ENCODE peak calls at places on chromosomes 11 and 22, in ten cellular contexts. One of them, this sample, is unnamed.

GRCh38 chr11:123386746-123387510 is 43.1 kb upstream of the GRAMD1B start:
- DNase-seq in fibroblast of pulmonary artery: no peak
- DNase-seq in adipocyte: peak
- DNase-seq in neural progenitor cell: no peak
- DNase-seq in neuronal stem cell: no peak
- DNase-seq in hepatocyte: no peak
- DNase-seq in endothelial cell of umbilical vein: no peak
- DNase-seq in AG09309: peak
- DNase-seq in H7: no peak
- DNase-seq in kidney epithelial cell: no peak
- DNase-seq in this sample: no peak

GRCh38 chr11:120121336-120121735 is 16.6 kb downstream of the TRIM29 start:
- DNase-seq in AG09309: no peak
- DNase-seq in hepatocyte: peak
- DNase-seq in adipocyte: no peak
- DNase-seq in neuronal stem cell: no peak
- DNase-seq in neural progenitor cell: no peak
- DNase-seq in kidney epithelial cell: no peak
- DNase-seq in endothelial cell of umbilical vein: no peak
- DNase-seq in H7: no peak
- DNase-seq in fibroblast of pulmonary artery: no peak
- DNase-seq in this sample: no peak

GRCh38 chr11:78808903-78809302 is 234.2 kb upstream of the NARS2 start:
- DNase-seq in adipocyte: no peak
- DNase-seq in neural progenitor cell: no peak
- DNase-seq in fibroblast of pulmonary artery: no peak
- DNase-seq in endothelial cell of umbilical vein: peak
- DNase-seq in kidney epithelial cell: no peak
- DNase-seq in AG09309: no peak
- DNase-seq in neuronal stem cell: no peak
- DNase-seq in hepatocyte: no peak
- DNase-seq in H7: no peak
- DNase-seq in this sample: no peak

GRCh38 chr11:20609727-20610707 is 10.6 kb downstream of the SLC6A5 start:
- DNase-seq in kidney epithelial cell: peak
- DNase-seq in endothelial cell of umbilical vein: peak
- DNase-seq in hepatocyte: peak
- DNase-seq in fibroblast of pulmonary artery: peak
- DNase-seq in AG09309: peak
- DNase-seq in neuronal stem cell: peak
- DNase-seq in adipocyte: peak
- DNase-seq in neural progenitor cell: peak
- DNase-seq in H7: peak
- DNase-seq in this sample: no peak

GRCh38 chr22:40875111-40875510 is 13.2 kb upstream of the DNAJB7 start:
- DNase-seq in endothelial cell of umbilical vein: no peak
- DNase-seq in neuronal stem cell: no peak
- DNase-seq in AG09309: no peak
- DNase-seq in H7: no peak
- DNase-seq in hepatocyte: no peak
- DNase-seq in adipocyte: no peak
- DNase-seq in neural progenitor cell: no peak
- DNase-seq in fibroblast of pulmonary artery: no peak
- DNase-seq in kidney epithelial cell: no peak
- DNase-seq in this sample: no peak

GRCh38 chr22:46728470-46728869 is 9.6 kb downstream of the CERK start:
- DNase-seq in H7: no peak
- DNase-seq in fibroblast of pulmonary artery: no peak
- DNase-seq in endothelial cell of umbilical vein: no peak
- DNase-seq in hepatocyte: peak
- DNase-seq in neural progenitor cell: no peak
- DNase-seq in kidney epithelial cell: no peak
- DNase-seq in AG09309: no peak
- DNase-seq in neuronal stem cell: no peak
- DNase-seq in adipocyte: no peak
- DNase-seq in this sample: no peak

GRCh38 chr22:32801001-32801435 is 487 bp upstream of the TIMP3 start:
- DNase-seq in H7: no peak
- DNase-seq in neuronal stem cell: no peak
- DNase-seq in endothelial cell of umbilical vein: no peak
- DNase-seq in kidney epithelial cell: no peak
- DNase-seq in fibroblast of pulmonary artery: no peak
- DNase-seq in hepatocyte: no peak
- DNase-seq in adipocyte: peak
- DNase-seq in AG09309: no peak
- DNase-seq in neural progenitor cell: no peak
- DNase-seq in this sample: no peak

GRCh38 chr11:47652070-47652469 is 9.7 kb upstream of the MTCH2 start:
- DNase-seq in H7: no peak
- DNase-seq in neural progenitor cell: no peak
- DNase-seq in kidney epithelial cell: no peak
- DNase-seq in fibroblast of pulmonary artery: no peak
- DNase-seq in adipocyte: no peak
- DNase-seq in hepatocyte: no peak
- DNase-seq in neuronal stem cell: no peak
- DNase-seq in AG09309: no peak
- DNase-seq in endothelial cell of umbilical vein: no peak
- DNase-seq in this sample: no peak

GRCh38 chr11:12798609-12799011 is 124.4 kb downstream of the TEAD1 start:
- DNase-seq in neural progenitor cell: no peak
- DNase-seq in adipocyte: no peak
- DNase-seq in AG09309: no peak
- DNase-seq in hepatocyte: no peak
- DNase-seq in neuronal stem cell: no peak
- DNase-seq in kidney epithelial cell: no peak
- DNase-seq in endothelial cell of umbilical vein: no peak
- DNase-seq in fibroblast of pulmonary artery: no peak
- DNase-seq in H7: no peak
- DNase-seq in this sample: no peak

GRCh38 chr11:12801976-12802375 is 127.8 kb downstream of the TEAD1 start:
- DNase-seq in hepatocyte: no peak
- DNase-seq in neuronal stem cell: no peak
- DNase-seq in H7: no peak
- DNase-seq in fibroblast of pulmonary artery: no peak
- DNase-seq in AG09309: no peak
- DNase-seq in neural progenitor cell: no peak
- DNase-seq in endothelial cell of umbilical vein: no peak
- DNase-seq in adipocyte: no peak
- DNase-seq in kidney epithelial cell: no peak
- DNase-seq in this sample: no peak

GRCh38 chr11:12797996-12798395 is 123.8 kb downstream of the TEAD1 start:
- DNase-seq in fibroblast of pulmonary artery: no peak
- DNase-seq in neural progenitor cell: no peak
- DNase-seq in AG09309: no peak
- DNase-seq in kidney epithelial cell: no peak
- DNase-seq in H7: no peak
- DNase-seq in adipocyte: no peak
- DNase-seq in endothelial cell of umbilical vein: no peak
- DNase-seq in neuronal stem cell: no peak
- DNase-seq in hepatocyte: no peak
- DNase-seq in this sample: no peak

GRCh38 chr11:12799373-12799835 is 125.2 kb downstream of the TEAD1 start:
- DNase-seq in adipocyte: no peak
- DNase-seq in hepatocyte: no peak
- DNase-seq in AG09309: no peak
- DNase-seq in H7: no peak
- DNase-seq in neural progenitor cell: no peak
- DNase-seq in fibroblast of pulmonary artery: no peak
- DNase-seq in neuronal stem cell: no peak
- DNase-seq in endothelial cell of umbilical vein: peak
- DNase-seq in kidney epithelial cell: no peak
- DNase-seq in this sample: no peak

DNA sequence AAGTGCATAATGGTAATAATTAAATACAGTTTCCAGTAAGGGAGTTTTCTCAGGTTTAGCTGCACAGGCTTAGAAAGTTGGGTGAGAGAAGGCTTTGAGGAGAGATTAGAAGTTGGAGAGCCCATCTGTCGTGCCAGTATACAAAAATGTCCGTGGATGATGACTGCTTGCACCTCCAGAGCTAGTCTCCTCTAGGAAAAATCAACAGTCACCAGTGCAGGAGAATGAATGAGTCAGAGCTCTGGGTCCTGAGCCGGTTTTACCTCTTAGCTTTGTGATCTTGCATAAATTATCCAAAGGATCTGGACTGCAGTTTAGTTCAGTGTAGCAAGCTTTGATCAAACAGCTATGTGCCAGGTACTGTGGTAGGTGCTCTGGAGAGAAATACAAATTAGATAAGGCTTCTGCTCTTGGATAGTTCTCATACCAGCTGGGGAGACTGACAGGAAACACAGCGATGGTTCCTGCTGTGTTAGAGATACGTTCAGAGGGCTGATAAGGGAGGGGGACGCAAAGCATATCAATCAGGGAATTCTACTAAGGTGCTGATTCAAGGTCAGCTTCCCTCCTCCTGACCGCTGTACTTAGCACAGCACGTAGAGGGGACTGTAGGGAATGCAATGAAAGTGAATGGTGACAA is 125.9 kb downstream of the TEAD1 start:
- DNase-seq in H7: peak
- DNase-seq in hepatocyte: peak
- DNase-seq in kidney epithelial cell: peak
- DNase-seq in neural progenitor cell: no peak
- DNase-seq in AG09309: no peak
- DNase-seq in neuronal stem cell: no peak
- DNase-seq in adipocyte: peak
- DNase-seq in fibroblast of pulmonary artery: peak
- DNase-seq in endothelial cell of umbilical vein: peak
- DNase-seq in this sample: no peak
- H3K4me3 ChIP-seq in H7: no peak
- H3K4me3 ChIP-seq in hepatocyte: no peak
- H3K4me3 ChIP-seq in kidney epithelial cell: no peak
- H3K4me3 ChIP-seq in neural progenitor cell: no peak
- H3K4me3 ChIP-seq in AG09309: no peak
- H3K4me3 ChIP-seq in neuronal stem cell: no peak
- H3K4me3 ChIP-seq in adipocyte: no peak
- H3K4me3 ChIP-seq in fibroblast of pulmonary artery: no peak
- H3K4me3 ChIP-seq in endothelial cell of umbilical vein: no peak
- H3K4me3 ChIP-seq in this sample: no peak

GRCh38 chr11:62544521-62545436 is 1.8 kb downstream of the AHNAK start:
- DNase-seq in neural progenitor cell: peak
- DNase-seq in hepatocyte: peak
- DNase-seq in kidney epithelial cell: no peak
- DNase-seq in AG09309: no peak
- DNase-seq in fibroblast of pulmonary artery: no peak
- DNase-seq in adipocyte: peak
- DNase-seq in H7: peak
- DNase-seq in endothelial cell of umbilical vein: peak
- DNase-seq in neuronal stem cell: no peak
- DNase-seq in this sample: no peak
- H3K4me3 ChIP-seq in neural progenitor cell: peak
- H3K4me3 ChIP-seq in hepatocyte: peak
- H3K4me3 ChIP-seq in kidney epithelial cell: peak
- H3K4me3 ChIP-seq in AG09309: peak
- H3K4me3 ChIP-seq in fibroblast of pulmonary artery: peak
- H3K4me3 ChIP-seq in adipocyte: peak
- H3K4me3 ChIP-seq in H7: peak
- H3K4me3 ChIP-seq in endothelial cell of umbilical vein: peak
- H3K4me3 ChIP-seq in neuronal stem cell: peak
- H3K4me3 ChIP-seq in this sample: peak

DNA sequence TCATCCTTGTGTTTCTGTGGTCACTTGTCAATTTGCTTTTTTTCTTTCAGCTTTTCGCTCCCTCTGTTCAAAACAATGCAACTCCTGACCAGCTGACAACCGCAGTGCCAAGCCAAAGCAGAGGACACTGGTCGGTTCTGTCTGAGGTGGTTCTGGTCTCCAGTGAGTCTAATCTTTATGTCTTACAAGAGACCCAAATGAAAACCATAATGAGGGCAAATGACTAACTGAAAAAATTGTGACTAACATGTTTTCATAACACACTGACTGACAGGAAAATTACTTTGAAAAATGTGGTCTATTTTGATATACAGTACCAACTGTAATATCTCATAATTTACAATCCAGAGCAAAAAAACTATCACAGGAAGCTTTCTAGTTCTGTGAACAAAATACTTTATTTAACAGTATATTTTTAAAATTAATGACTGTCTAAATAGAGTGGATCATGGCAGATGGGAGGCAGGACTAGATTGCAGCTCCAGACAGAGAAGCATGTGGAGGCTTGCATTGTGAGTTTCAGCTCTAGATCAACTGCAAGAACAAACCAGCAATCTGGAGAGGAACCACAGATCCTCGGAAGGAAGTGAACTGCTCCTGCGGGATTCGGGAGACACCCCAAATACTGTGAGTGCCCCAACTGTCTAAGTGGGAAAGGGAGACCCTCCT is 311.8 kb downstream of the SBF2 start:
- DNase-seq in adipocyte: peak
- DNase-seq in neural progenitor cell: no peak
- DNase-seq in neuronal stem cell: no peak
- DNase-seq in endothelial cell of umbilical vein: peak
- DNase-seq in H7: no peak
- DNase-seq in kidney epithelial cell: no peak
- DNase-seq in fibroblast of pulmonary artery: no peak
- DNase-seq in hepatocyte: no peak
- DNase-seq in AG09309: peak
- DNase-seq in this sample: no peak
- H3K4me3 ChIP-seq in adipocyte: peak
- H3K4me3 ChIP-seq in neural progenitor cell: no peak
- H3K4me3 ChIP-seq in neuronal stem cell: no peak
- H3K4me3 ChIP-seq in endothelial cell of umbilical vein: no peak
- H3K4me3 ChIP-seq in H7: no peak
- H3K4me3 ChIP-seq in kidney epithelial cell: no peak
- H3K4me3 ChIP-seq in fibroblast of pulmonary artery: no peak
- H3K4me3 ChIP-seq in hepatocyte: no peak
- H3K4me3 ChIP-seq in AG09309: no peak
- H3K4me3 ChIP-seq in this sample: no peak

DNA sequence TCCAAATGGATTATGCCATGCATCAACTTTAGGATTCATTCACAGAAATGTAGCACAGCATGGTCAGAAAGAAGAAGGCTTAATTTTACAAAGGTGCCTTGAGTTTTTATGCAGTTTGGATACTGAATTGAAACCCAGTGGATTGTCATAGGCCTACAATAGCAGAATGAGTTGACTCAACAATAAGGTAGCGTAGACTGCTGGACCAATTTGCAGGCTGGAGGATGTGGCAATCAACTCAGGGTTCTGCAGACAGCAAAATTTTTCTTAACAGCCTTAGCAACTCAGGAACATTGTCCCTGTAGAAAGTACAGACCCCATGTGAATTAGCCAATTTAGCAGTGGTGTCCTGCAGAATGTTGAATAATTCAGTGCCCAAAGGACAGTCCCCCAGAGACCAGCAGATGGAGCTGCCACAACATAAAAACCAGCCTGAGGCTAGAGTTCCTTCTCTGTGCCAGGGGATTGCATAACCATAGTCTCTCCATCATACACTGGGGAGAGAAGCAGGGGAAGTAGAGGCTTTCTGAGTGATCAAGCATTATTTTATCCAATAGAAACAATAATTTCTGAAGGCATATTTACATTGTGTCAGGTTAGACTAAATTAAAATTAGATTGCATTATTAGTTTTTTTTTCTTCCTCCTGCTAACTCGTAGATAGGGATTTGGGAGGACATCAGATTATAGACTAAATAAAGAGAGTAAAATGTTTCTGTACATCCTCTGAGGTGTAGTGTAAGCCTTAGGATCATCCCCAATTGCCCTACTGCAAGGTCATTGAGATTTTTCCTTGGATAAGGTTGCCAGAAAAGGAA is 20.3 kb upstream of the MRPL17 start:
- DNase-seq in neuronal stem cell: peak
- DNase-seq in neural progenitor cell: peak
- DNase-seq in kidney epithelial cell: peak
- DNase-seq in endothelial cell of umbilical vein: peak
- DNase-seq in H7: peak
- DNase-seq in adipocyte: peak
- DNase-seq in fibroblast of pulmonary artery: peak
- DNase-seq in hepatocyte: peak
- DNase-seq in AG09309: peak
- DNase-seq in this sample: peak
- H3K4me3 ChIP-seq in neuronal stem cell: no peak
- H3K4me3 ChIP-seq in neural progenitor cell: no peak
- H3K4me3 ChIP-seq in kidney epithelial cell: no peak
- H3K4me3 ChIP-seq in endothelial cell of umbilical vein: no peak
- H3K4me3 ChIP-seq in H7: no peak
- H3K4me3 ChIP-seq in adipocyte: no peak
- H3K4me3 ChIP-seq in fibroblast of pulmonary artery: no peak
- H3K4me3 ChIP-seq in hepatocyte: no peak
- H3K4me3 ChIP-seq in AG09309: no peak
- H3K4me3 ChIP-seq in this sample: no peak